ENCODE peak calls at places on chromosome 18, in five cellular contexts. R is IMR-90, J is HCT116, N is mammary epithelial cell, K is SK-N-SH. V is an unnamed sample.

GRCh38 chr18:12377556-12378553 is 828 bp upstream of the AFG3L2 start:
- DNase-seq in R (no peak), J (no peak), N (no peak), K (no peak), V (peak)

GRCh38 chr18:66872277-66872676 is 268.4 kb upstream of the CDH19 start:
- DNase-seq in R (no peak), J (no peak), N (peak), K (peak), V (peak)

GRCh38 chr18:28078298-28078697 is 98.6 kb downstream of the CDH2 start:
- DNase-seq in R (no peak), J (no peak), N (no peak), K (no peak), V (peak)

GRCh38 chr18:9062418-9062751 is 40.1 kb upstream of the NDUFV2 start:
- DNase-seq in R (no peak), J (no peak), N (no peak), K (no peak), V (no peak)

GRCh38 chr18:9742588-9743131 is 34.6 kb downstream of the RAB31 start:
- DNase-seq in R (peak), J (no peak), N (no peak), K (no peak), V (no peak)

GRCh38 chr18:26547302-26548143 is 830 bp downstream of the KCTD1 start:
- DNase-seq in R (peak), J (no peak), N (peak), K (peak), V (peak)

GRCh38 chr18:14174706-14175085 is 42.5 kb upstream of the ZNF519 start:
- DNase-seq in R (no peak), J (no peak), N (no peak), K (no peak), V (no peak)

GRCh38 chr18:57544958-57545661 is 41.4 kb downstream of the FECH start:
- DNase-seq in R (no peak), J (no peak), N (no peak), K (no peak), V (no peak)

GRCh38 chr18:43422483-43422882 is 145.2 kb upstream of the SYT4 start:
- DNase-seq in R (no peak), J (no peak), N (no peak), K (peak), V (peak)

GRCh38 chr18:54181856-54182612 is 42.4 kb downstream of the MBD2 start:
- DNase-seq in R (peak), J (no peak), N (peak), K (no peak), V (no peak)

GRCh38 chr18:2908166-2908945 is 61.5 kb downstream of the EMILIN2 start:
- DNase-seq in R (no peak), J (no peak), N (no peak), K (no peak), V (no peak)

GRCh38 chr18:80231616-80232015 is 15.7 kb downstream of the PARD6G start:
- DNase-seq in R (no peak), J (no peak), N (no peak), K (no peak), V (no peak)

GRCh38 chr18:79685281-79685680 is 5.7 kb downstream of the CTDP1 start:
- DNase-seq in R (no peak), J (no peak), N (no peak), K (peak), V (no peak)

GRCh38 chr18:22930089-22930713 is 2.9 kb upstream of the RBBP8 start:
- DNase-seq in R (peak), J (peak), N (peak), K (peak), V (peak)

GRCh38 chr18:2889761-2890192 is 43.0 kb downstream of the EMILIN2 start:
- DNase-seq in R (peak), J (no peak), N (peak), K (no peak), V (peak)

GRCh38 chr18:80097201-80097600 is 11.9 kb upstream of the ADNP2 start:
- DNase-seq in R (no peak), J (no peak), N (no peak), K (no peak), V (no peak)

GRCh38 chr18:47993409-47993808 is 63.0 kb upstream of the SMAD2 start:
- DNase-seq in R (no peak), J (no peak), N (no peak), K (no peak), V (no peak)

GRCh38 chr18:21481739-21482138 is 118.8 kb downstream of the ESCO1 start:
- DNase-seq in R (no peak), J (no peak), N (no peak), K (no peak), V (no peak)

GRCh38 chr18:21489919-21490495 is 110.5 kb downstream of the ESCO1 start:
- DNase-seq in R (no peak), J (no peak), N (no peak), K (no peak), V (no peak)

GRCh38 chr18:21489119-21489750 is 111.3 kb downstream of the ESCO1 start:
- DNase-seq in R (peak), J (peak), N (peak), K (peak), V (peak)

GRCh38 chr18:21486905-21487437 is 113.5 kb downstream of the ESCO1 start:
- DNase-seq in R (no peak), J (no peak), N (no peak), K (no peak), V (no peak)

DNA sequence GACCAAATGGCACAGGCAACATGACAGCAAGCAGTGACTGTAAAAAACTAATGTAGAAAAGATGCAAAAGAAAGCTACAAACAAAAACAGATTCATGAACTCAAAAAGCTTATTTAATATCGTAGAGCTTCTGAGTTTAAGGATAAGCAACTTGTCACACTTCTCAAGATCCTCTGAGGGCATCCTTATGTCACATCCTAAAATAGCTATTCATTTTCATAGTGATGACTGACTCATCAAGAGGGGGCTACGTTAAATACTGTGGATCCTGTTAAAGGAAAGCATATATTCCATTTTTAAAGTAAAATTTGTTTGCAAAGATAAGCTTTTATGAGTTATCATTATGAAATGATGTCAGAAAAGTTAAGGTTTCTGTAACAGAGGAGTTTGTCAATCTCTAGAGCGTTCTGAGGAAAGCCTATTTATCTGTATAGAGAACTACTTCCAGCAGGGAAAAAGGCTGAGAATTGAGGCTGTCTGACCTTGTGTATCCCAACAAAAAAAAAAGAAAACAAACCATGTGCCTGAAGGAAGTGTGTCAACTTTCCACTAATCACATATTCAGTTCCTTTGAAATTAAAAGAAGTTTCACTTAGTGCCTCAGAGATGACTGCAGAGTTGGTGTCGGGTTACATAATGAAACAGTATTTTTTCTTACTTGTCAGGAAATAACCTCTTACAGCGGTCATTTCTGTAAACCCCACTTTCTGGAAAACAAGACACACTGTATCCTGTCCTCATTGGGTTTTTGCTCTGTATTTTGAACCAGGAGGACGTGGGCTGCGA is 115.5 kb downstream of the ESCO1 start:
- DNase-seq in R (peak), J (no peak), N (peak), K (no peak), V (peak)
- H2AFZ ChIP-seq in R (no peak), J (no peak), N (no peak), K (peak), V (no peak)

DNA sequence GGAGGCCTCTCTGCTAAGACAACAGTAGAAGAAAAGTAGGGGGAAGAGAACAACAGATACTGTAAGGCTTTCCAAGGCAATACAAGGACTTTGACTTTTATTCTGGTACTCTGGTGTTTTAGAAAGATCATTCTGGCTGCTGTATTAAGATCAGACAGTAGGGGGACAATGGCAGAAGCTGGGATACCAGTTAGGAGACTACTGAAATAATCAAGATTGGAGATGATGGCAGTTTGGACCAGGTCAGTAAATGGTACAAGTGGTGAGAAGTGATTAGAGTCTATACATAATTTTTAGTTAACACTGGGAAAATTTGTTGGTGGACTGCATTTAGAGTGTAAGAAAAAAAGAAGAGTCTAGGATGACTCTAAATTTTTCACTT is 139.7 kb downstream of the ROCK1 start:
- DNase-seq in R (peak), J (peak), N (peak), K (peak), V (peak)
- TF ChIP-seq CTCF in R (peak), J (peak), N (peak), K (peak), V (peak)

DNA sequence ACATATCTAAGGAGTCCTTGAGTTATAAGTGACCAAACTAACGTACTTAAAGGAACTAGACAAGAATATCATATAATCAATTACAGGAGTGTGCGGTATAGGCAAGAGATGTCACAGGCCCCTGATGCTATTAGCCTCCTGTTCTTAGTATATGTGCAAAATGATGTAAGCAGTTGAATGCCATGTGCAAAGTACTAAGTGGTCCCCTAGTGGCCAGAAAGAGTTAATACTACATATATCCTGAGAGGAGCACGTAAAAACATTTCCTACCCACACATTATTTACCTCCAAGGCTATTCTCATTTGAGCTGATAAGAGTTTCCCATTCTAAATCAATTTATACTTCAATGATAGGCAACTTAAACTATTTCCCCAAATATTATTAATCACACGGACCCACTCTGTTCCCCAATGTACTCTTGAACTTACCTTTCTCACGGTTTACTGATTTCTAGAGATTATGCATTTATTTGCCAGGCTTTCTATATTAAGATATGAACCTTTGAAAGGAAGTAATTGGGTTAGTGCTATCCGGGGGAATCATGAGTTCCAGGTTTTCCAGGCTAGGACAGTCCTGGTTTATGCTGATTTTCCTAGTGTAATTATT is 158.0 kb upstream of the KLHL14 start:
- DNase-seq in R (peak), J (peak), N (peak), K (peak), V (peak)
- H2AFZ ChIP-seq in R (no peak), J (no peak), N (no peak), K (no peak), V (no peak)

GRCh38 chr18:45212186-45213039 is 402.9 kb upstream of the SLC14A2 start:
- DNase-seq in R (peak), J (peak), N (peak), K (peak), V (peak)

GRCh38 chr18:45207328-45207727 is 407.9 kb upstream of the SLC14A2 start:
- DNase-seq in R (no peak), J (no peak), N (no peak), K (no peak), V (no peak)

GRCh38 chr18:45218436-45218835 is 396.8 kb upstream of the SLC14A2 start:
- DNase-seq in R (no peak), J (no peak), N (no peak), K (no peak), V (no peak)

GRCh38 chr18:45208164-45208563 is 407.1 kb upstream of the SLC14A2 start:
- DNase-seq in R (no peak), J (no peak), N (no peak), K (no peak), V (no peak)

GRCh38 chr18:45213040-45213333 is 402.3 kb upstream of the SLC14A2 start:
- DNase-seq in R (no peak), J (no peak), N (no peak), K (no peak), V (no peak)
- TF ChIP-seq CTCF in R (no peak), J (no peak), N (no peak), K (no peak), V (no peak)